ENCODE peak calls at places on chromosomes 3 and 15, in seven cellular contexts. A is left cardiac atrium, E is coronary artery, G is foreskin fibroblast, Q is ACHN, P is NCI-H1092 treated with DMSO at 0.1 percent for 48 hours, D is GM19239. X is an unnamed sample.
A peak's percentile ranks its signal among the peaks of the same experiment; 100 is the strongest.

GRCh38 chr3:73719413-73719831 is 94.7 kb upstream of the PDZRN3 start:
- DNase-seq in A (no peak), E (no peak), G (peak; percentile 40), Q (no peak), P (no peak), D (no peak), X (no peak)

GRCh38 chr3:13416002-13416793 is 3.9 kb downstream of the NUP210 start:
- DNase-seq in A (no peak), E (no peak), G (no peak), Q (no peak), P (no peak), D (no peak), X (no peak)

GRCh38 chr3:134326126-134326525 is 48.1 kb downstream of the AMOTL2 start:
- DNase-seq in A (no peak), E (no peak), G (no peak), Q (peak; percentile 80), P (no peak), D (no peak), X (no peak)

GRCh38 chr15:66955871-66956585 is 109.4 kb upstream of the SMAD3 start:
- DNase-seq in A (no peak), E (peak; percentile 46), G (peak; percentile 43), Q (peak; percentile 40), P (no peak), D (no peak), X (no peak)

GRCh38 chr15:100461049-100461448 is 67.7 kb downstream of the CERS3 start:
- DNase-seq in A (no peak), E (no peak), G (no peak), Q (no peak), P (no peak), D (no peak), X (no peak)

GRCh38 chr3:86029590-86029989 is 961.4 kb downstream of the VGLL3 start:
- DNase-seq in A (no peak), E (no peak), G (peak; percentile 3), Q (peak; percentile 47), P (no peak), D (no peak), X (no peak)

GRCh38 chr3:14145236-14145635 is 20.4 kb downstream of the TMEM43 start:
- DNase-seq in A (no peak), E (peak; percentile 67), G (peak; percentile 71), Q (peak; percentile 39), P (no peak), D (no peak), X (no peak)

GRCh38 chr15:63133786-63134185 is 12.1 kb downstream of the LACTB start:
- DNase-seq in A (no peak), E (no peak), G (peak; percentile 55), Q (no peak), P (no peak), D (no peak), X (no peak)

GRCh38 chr3:99108508-99108907 is 207.0 kb upstream of the DCBLD2 start:
- DNase-seq in A (no peak), E (no peak), G (peak; percentile 94), Q (peak; percentile 52), P (no peak), D (no peak), X (no peak)

GRCh38 chr15:67822537-67823370 is 2.6 kb upstream of the SKOR1 start:
- DNase-seq in A (no peak), E (no peak), G (no peak), Q (no peak), P (peak; percentile 4), D (no peak), X (no peak)

GRCh38 chr3:43415088-43415487 is 128.7 kb downstream of the SNRK start:
- DNase-seq in A (no peak), E (no peak), G (no peak), Q (no peak), P (no peak), D (no peak), X (no peak)

GRCh38 chr3:53829605-53830004 is 16.6 kb downstream of the CHDH start:
- DNase-seq in A (no peak), E (no peak), G (no peak), Q (no peak), P (no peak), D (no peak), X (no peak)

GRCh38 chr3:120823156-120823555 is 80.6 kb downstream of the GTF2E1 start:
- DNase-seq in A (no peak), E (no peak), G (no peak), Q (no peak), P (no peak), D (no peak), X (no peak)

GRCh38 chr15:48541659-48542334 is 103.7 kb downstream of the FBN1 start:
- DNase-seq in A (no peak), E (no peak), G (peak; percentile 93), Q (no peak), P (no peak), D (peak; percentile 27), X (peak; percentile 14)

GRCh38 chr3:40869939-40870338 is 329.4 kb upstream of the CTNNB1 start:
- DNase-seq in A (no peak), E (peak; percentile 47), G (no peak), Q (no peak), P (no peak), D (no peak), X (no peak)

GRCh38 chr15:66068801-66069200 is 184.7 kb downstream of the MEGF11 start:
- DNase-seq in A (no peak), E (no peak), G (no peak), Q (no peak), P (no peak), D (no peak), X (no peak)

GRCh38 chr3:106740116-106740515 is 637.1 kb upstream of the CCDC54 start:
- DNase-seq in A (no peak), E (no peak), G (peak; percentile 26), Q (no peak), P (no peak), D (no peak), X (no peak)

GRCh38 chr15:78830514-78831228 is 19.4 kb upstream of the ADAMTS7 start:
- DNase-seq in A (peak; percentile 29), E (no peak), G (no peak), Q (no peak), P (no peak), D (no peak), X (no peak)

GRCh38 chr3:4820296-4821121 is 158.7 kb upstream of the BHLHE40 start:
- DNase-seq in A (no peak), E (no peak), G (no peak), Q (no peak), P (no peak), D (no peak), X (no peak)

GRCh38 chr3:67044295-67044694 is 46.2 kb downstream of the KBTBD8 start:
- DNase-seq in A (no peak), E (no peak), G (peak; percentile 23), Q (no peak), P (no peak), D (no peak), X (no peak)

GRCh38 chr3:78728406-78729145 is 1039.2 kb downstream of the ROBO1 start:
- DNase-seq in A (peak; percentile 73), E (no peak), G (peak; percentile 82), Q (no peak), P (peak; percentile 97), D (no peak), X (no peak)

GRCh38 chr3:4827767-4828166 is 151.5 kb upstream of the BHLHE40 start:
- DNase-seq in A (no peak), E (no peak), G (no peak), Q (no peak), P (no peak), D (no peak), X (no peak)

GRCh38 chr3:129473766-129474152 is 33.7 kb downstream of the IFT122 start:
- DNase-seq in A (no peak), E (no peak), G (no peak), Q (no peak), P (no peak), D (no peak), X (no peak)